ENCODE peak calls at places on chromosomes 16 and 17, in four cellular contexts. B is ascending aorta, J is colonic mucosa, D is psoas muscle. Y is an unnamed sample.
A peak's percentile ranks its signal among the peaks of the same experiment; 100 is the strongest.

GRCh38 chr17:37176683-37177082 is 199.1 kb upstream of the C17orf78 start:
- DNase-seq in B (no peak), D (no peak), J (no peak), Y (no peak)

GRCh38 chr17:13702266-13702665 is 100.5 kb upstream of the HS3ST3A1 start:
- DNase-seq in D (no peak), J (no peak), B (no peak), Y (no peak)

GRCh38 chr17:48241131-48241591 is 133.6 kb downstream of the SNX11 start:
- DNase-seq in J (no peak), D (peak; percentile 22), B (peak; percentile 9), Y (peak; percentile 36)

GRCh38 chr17:61478026-61478789 is 26.0 kb downstream of the TBX4 start:
- DNase-seq in J (no peak), B (no peak), D (no peak), Y (no peak)

GRCh38 chr17:82152556-82153294 is 54.7 kb upstream of the FASN start:
- DNase-seq in D (peak; percentile 25), B (no peak), J (no peak), Y (no peak)

GRCh38 chr17:55527520-55528118 is 16.4 kb upstream of the SMIM36 start:
- DNase-seq in J (no peak), B (no peak), D (no peak), Y (peak; percentile 37)

GRCh38 chr16:1745181-1745899 is 26.0 kb downstream of the NME3 start:
- DNase-seq in D (no peak), J (no peak), B (no peak), Y (no peak)

GRCh38 chr16:53097190-53097589 is 42.4 kb downstream of the CHD9 start:
- DNase-seq in J (no peak), D (no peak), B (no peak), Y (no peak)

GRCh38 chr17:74177018-74177450 is 26.4 kb upstream of the RPL38 start:
- DNase-seq in J (no peak), B (no peak), D (no peak), Y (no peak)

GRCh38 chr17:42249681-42250446 is 26.3 kb downstream of the STAT5B start:
- DNase-seq in J (no peak), B (no peak), D (no peak), Y (no peak)

GRCh38 chr17:9401434-9401833 is 174.2 kb downstream of the STX8 start:
- DNase-seq in B (no peak), J (no peak), D (no peak), Y (no peak)

GRCh38 chr17:46854948-46855347 is 3.6 kb downstream of the WNT9B start:
- DNase-seq in D (no peak), J (no peak), B (no peak), Y (no peak)

GRCh38 chr17:27879987-27880608 is 13.1 kb downstream of the LYRM9 start:
- DNase-seq in D (peak; percentile 68), J (peak; percentile 87), B (no peak), Y (peak; percentile 67)

GRCh38 chr17:81647640-81648012 is 8.7 kb downstream of the PDE6G start:
- DNase-seq in D (no peak), J (no peak), B (no peak), Y (no peak)

GRCh38 chr17:35163886-35164285 is 16.3 kb downstream of the UNC45B start:
- DNase-seq in J (no peak), D (no peak), B (no peak), Y (no peak)

GRCh38 chr16:3161235-3162018 is 26.6 kb upstream of the OR1F1 start:
- DNase-seq in B (no peak), D (no peak), J (peak; percentile 61), Y (no peak)

GRCh38 chr17:44518032-44518431 is 14.8 kb upstream of the GPATCH8 start:
- DNase-seq in J (no peak), D (no peak), B (no peak), Y (no peak)

GRCh38 chr17:57879437-57880085 is 29.7 kb upstream of the MRPS23 start:
- DNase-seq in D (peak; percentile 61), B (no peak), J (no peak), Y (no peak)

GRCh38 chr17:73430848-73431247 is 119.0 kb upstream of the CDC42EP4 start:
- DNase-seq in B (no peak), D (no peak), J (peak; percentile 29), Y (no peak)

GRCh38 chr16:55088098-55088497 is 157.4 kb downstream of the IRX5 start:
- DNase-seq in J (no peak), B (no peak), D (no peak), Y (no peak)

GRCh38 chr17:55053855-55054254 is 85.3 kb downstream of the STXBP4 start:
- DNase-seq in B (no peak), J (no peak), D (no peak), Y (no peak)

GRCh38 chr16:58046936-58047335 is 21.4 kb downstream of the MMP15 start:
- DNase-seq in B (no peak), D (no peak), J (peak; percentile 35), Y (no peak)

GRCh38 chr17:37713028-37713431 is 31.8 kb downstream of the HNF1B start:
- DNase-seq in J (no peak), B (no peak), D (no peak), Y (no peak)

GRCh38 chr17:8820311-8821010 is 21.3 kb upstream of the MFSD6L start:
- DNase-seq in J (no peak), B (no peak), D (no peak), Y (no peak)

GRCh38 chr17:44961921-44962350 is 6.2 kb downstream of the C1QL1 start:
- DNase-seq in J (no peak), B (no peak), D (no peak), Y (no peak)

GRCh38 chr17:73695035-73695738 is 50.9 kb upstream of the SDK2 start:
- DNase-seq in B (no peak), D (no peak), J (no peak), Y (no peak)

GRCh38 chr16:12323007-12323699 is 346.6 kb downstream of the SNX29 start:
- DNase-seq in B (no peak), D (no peak), J (no peak), Y (no peak)

GRCh38 chr16:71758293-71758760 is 33.8 kb upstream of the PHLPP2 start:
- DNase-seq in J (no peak), B (no peak), D (no peak), Y (no peak)

GRCh38 chr17:59311051-59311468 is 20.4 kb upstream of the YPEL2 start:
- DNase-seq in D (no peak), J (peak; percentile 58), B (no peak), Y (peak; percentile 38)

GRCh38 chr17:58986005-58986404 is 120.7 kb downstream of the TRIM37 start:
- DNase-seq in D (no peak), J (no peak), B (no peak), Y (no peak)

GRCh38 chr17:2798679-2799078 is 2.4 kb downstream of the RAP1GAP2 start:
- DNase-seq in B (no peak), D (no peak), J (no peak), Y (no peak)

GRCh38 chr17:50270430-50271172 is 3.7 kb upstream of the TMEM92 start:
- DNase-seq in J (peak; percentile 41), D (no peak), B (no peak), Y (peak; percentile 71)

GRCh38 chr16:66390346-66391108 is 24.0 kb downstream of the CDH5 start:
- DNase-seq in J (no peak), B (no peak), D (no peak), Y (no peak)

GRCh38 chr16:89031715-89032659 is 55.0 kb upstream of the CBFA2T3 start:
- DNase-seq in J (peak; percentile 34), B (peak; percentile 23), D (peak; percentile 12), Y (no peak)

GRCh38 chr17:6257339-6257738 is 177.6 kb downstream of the AIPL1 start:
- DNase-seq in J (no peak), D (no peak), B (no peak), Y (no peak)

GRCh38 chr17:17976931-17977570 is 4.4 kb downstream of the DRC3 start:
- DNase-seq in B (no peak), J (no peak), D (no peak), Y (no peak)

GRCh38 chr16:2535644-2536021 is 2.2 kb upstream of the PDPK1 start:
- DNase-seq in J (peak; percentile 38), D (peak; percentile 55), B (no peak), Y (peak; percentile 69)

DNA sequence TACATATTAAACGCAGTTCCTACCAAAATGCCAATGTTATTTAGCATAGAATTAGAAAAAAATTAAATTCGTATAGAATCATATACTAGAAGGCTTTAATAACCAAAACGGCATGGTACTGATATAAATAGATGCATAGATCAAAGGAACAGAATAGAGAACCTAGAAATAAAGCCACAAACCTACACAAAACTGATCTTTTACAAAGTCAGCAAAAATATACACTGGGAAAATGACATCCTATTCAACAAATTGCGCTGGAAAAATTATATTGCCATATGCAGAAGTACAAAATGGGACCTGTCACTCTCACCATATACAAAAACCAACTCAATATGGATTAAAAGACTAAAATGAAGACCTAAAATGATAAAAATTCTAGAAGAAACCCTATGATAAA is 1882.6 kb downstream of the TP53TG3F start:
- DNase-seq in J (no peak), D (no peak), B (no peak), Y (no peak)
- H3K9me3 ChIP-seq in J (no peaks in the 10 kb centered on the region), D (peaks cover 5% of the 10 kb centered on the region), B (peaks cover 3% of the 10 kb centered on the region), Y (peaks cover 3% of the 10 kb centered on the region)

GRCh38 chr17:250487-251300 is 69.2 kb upstream of the DOC2B start:
- DNase-seq in D (no peak), B (no peak), J (no peak), Y (peak; percentile 5)

GRCh38 chr17:249236-249993 is 68.0 kb upstream of the DOC2B start:
- DNase-seq in J (no peak), B (no peak), D (no peak), Y (peak; percentile 5)

GRCh38 chr17:253091-253846 is 71.8 kb upstream of the DOC2B start:
- DNase-seq in D (no peak), B (no peak), J (peak; percentile 11), Y (peak; percentile 8)

GRCh38 chr17:252456-252855 is 71.0 kb upstream of the DOC2B start:
- DNase-seq in D (no peak), J (no peak), B (no peak), Y (no peak)

GRCh38 chr17:251531-251930 is 70.1 kb upstream of the DOC2B start:
- DNase-seq in J (peak; percentile 6), D (no peak), B (no peak), Y (peak; percentile 4)
- TF ChIP-seq CTCF in J (no peak), D (no peak), B (no peak), Y (no peak)

GRCh38 chr17:40110026-40110425 is 9.6 kb upstream of the NR1D1 start:
- DNase-seq in B (no peak), J (no peak), D (no peak), Y (no peak)
- H3K4me3 ChIP-seq in B (no peak overlapping the region), J (no peak overlapping the region), D (peak overlapping the region; percentile 46), Y (no peak overlapping the region)

GRCh38 chr17:33682622-33683021 is 389.5 kb upstream of the ASIC2 start:
- DNase-seq in D (no peak), B (no peak), J (no peak), Y (no peak)
- H3K9me3 ChIP-seq in D (no peaks in the 10 kb centered on the region), B (no peaks in the 10 kb centered on the region), J (no peaks in the 10 kb centered on the region), Y (no peaks in the 10 kb centered on the region)

GRCh38 chr16:67456383-67457140 is 24.4 kb downstream of the ATP6V0D1 start:
- DNase-seq in D (peak; percentile 84), J (peak; percentile 77), B (peak; percentile 41), Y (peak; percentile 82)
- TF ChIP-seq CTCF in D (peak; percentile 61), J (peak; percentile 46), B (peak; percentile 37), Y (peak; percentile 39)

Y was measured in uterus.